ENCODE peak calls at places on chromosomes 5 and 9, in nine cellular contexts. H, D, T, Z, U, F, O, I and N are unnamed samples.

GRCh38 chr9:92385001-92385400 is 19.4 kb downstream of the OGN start:
- DNase-seq in I (no peak), U (no peak), D (peak; percentile 57), F (no peak), O (no peak), Z (no peak), H (no peak), T (no peak), N (no peak)

GRCh38 chr5:65142511-65143011 is 339.2 kb downstream of the ADAMTS6 start:
- DNase-seq in F (no peak), Z (peak; percentile 46), O (no peak), H (no peak), D (peak; percentile 84), T (peak; percentile 35), I (no peak), U (no peak), N (no peak)

GRCh38 chr5:56358703-56359428 is 125.7 kb upstream of the ANKRD55 start:
- DNase-seq in D (peak; percentile 45), U (no peak), Z (no peak), O (peak; percentile 28), I (no peak), H (no peak), T (no peak), F (no peak), N (no peak)

GRCh38 chr9:121288874-121289553 is 21.1 kb downstream of the GSN start:
- DNase-seq in Z (no peak), D (no peak), H (no peak), F (no peak), O (peak; percentile 45), T (no peak), I (no peak), U (no peak), N (no peak)

GRCh38 chr5:137091473-137091872 is 407.7 kb downstream of the SPOCK1 start:
- DNase-seq in D (peak; percentile 8), O (no peak), T (peak; percentile 86), F (no peak), U (no peak), Z (peak; percentile 24), H (no peak), I (peak; percentile 96), N (no peak)

GRCh38 chr9:113973963-113974413 is 97.9 kb downstream of the ZNF618 start:
- DNase-seq in I (no peak), Z (peak; percentile 34), O (no peak), T (no peak), H (no peak), U (no peak), F (no peak), D (no peak), N (no peak)

GRCh38 chr5:155408465-155408864 is 394.9 kb downstream of the KIF4B start:
- DNase-seq in I (no peak), Z (no peak), F (no peak), O (no peak), H (no peak), T (no peak), D (no peak), U (no peak), N (no peak)

GRCh38 chr5:168314735-168315411 is 23.4 kb downstream of the WWC1 start:
- DNase-seq in O (peak; percentile 39), I (no peak), D (peak; percentile 98), F (no peak), T (no peak), U (no peak), Z (peak; percentile 68), H (no peak), N (no peak)

GRCh38 chr5:20536339-20536738 is 548.3 kb upstream of the CDH18 start:
- DNase-seq in Z (no peak), U (no peak), I (no peak), O (no peak), F (no peak), H (no peak), D (no peak), T (no peak), N (no peak)

GRCh38 chr5:135332519-135333150 is 66.4 kb downstream of the MACROH2A1 start:
- DNase-seq in F (peak; percentile 77), I (peak; percentile 29), Z (peak; percentile 80), O (no peak), T (peak; percentile 51), D (peak; percentile 73), U (no peak), H (no peak), N (peak; percentile 63)

GRCh38 chr5:174612686-174613085 is 111.7 kb upstream of the MSX2 start:
- DNase-seq in T (peak; percentile 88), H (no peak), U (no peak), Z (no peak), D (no peak), O (no peak), F (no peak), I (no peak), N (no peak)

GRCh38 chr5:92017786-92018185 is 634.7 kb upstream of the ARRDC3 start:
- DNase-seq in I (no peak), T (no peak), O (no peak), D (peak; percentile 87), Z (peak; percentile 21), F (no peak), H (no peak), U (no peak), N (no peak)

GRCh38 chr9:109198736-109199384 is 31.8 kb upstream of the FRRS1L start:
- DNase-seq in D (no peak), H (no peak), F (no peak), O (no peak), U (no peak), T (no peak), Z (no peak), I (no peak), N (no peak)

GRCh38 chr5:90161399-90161798 is 248.2 kb downstream of the CETN3 start:
- DNase-seq in T (peak; percentile 31), O (no peak), I (no peak), Z (peak; percentile 9), H (no peak), D (peak; percentile 40), U (no peak), F (peak; percentile 34), N (peak; percentile 8)

GRCh38 chr9:94031380-94031779 is 52.9 kb upstream of the PTPDC1 start:
- DNase-seq in U (no peak), T (no peak), O (no peak), H (no peak), I (no peak), Z (no peak), F (no peak), D (peak; percentile 63), N (no peak)

GRCh38 chr5:15937708-15938107 is 241.9 kb downstream of the MARCHF11 start:
- DNase-seq in I (no peak), T (no peak), U (no peak), Z (no peak), F (no peak), H (no peak), O (no peak), D (no peak), N (no peak)

GRCh38 chr9:113912816-113913215 is 36.7 kb downstream of the ZNF618 start:
- DNase-seq in U (no peak), D (peak; percentile 17), T (no peak), H (no peak), Z (no peak), F (no peak), O (no peak), I (no peak), N (no peak)

GRCh38 chr9:38017149-38017884 is 51.7 kb downstream of the SHB start:
- DNase-seq in T (no peak), O (no peak), Z (peak; percentile 29), D (no peak), H (no peak), U (no peak), F (no peak), I (no peak), N (no peak)

GRCh38 chr9:99720455-99721050 is 101.1 kb upstream of the NR4A3 start:
- DNase-seq in T (no peak), O (no peak), Z (no peak), U (no peak), D (peak; percentile 47), F (peak; percentile 42), I (no peak), H (no peak), N (no peak)

GRCh38 chr5:92703991-92704390 is 877.0 kb downstream of the NR2F1-AS1 start:
- DNase-seq in T (no peak), U (no peak), F (no peak), H (no peak), I (no peak), O (no peak), D (no peak), Z (no peak), N (no peak)

GRCh38 chr5:1521671-1522600 is 1.8 kb downstream of the LPCAT1 start:
- DNase-seq in F (no peak), U (no peak), O (peak; percentile 11), H (no peak), I (no peak), T (no peak), D (peak; percentile 84), Z (peak; percentile 90), N (no peak)

GRCh38 chr5:59272744-59273427 is 620.6 kb downstream of the PDE4D start:
- DNase-seq in T (no peak), F (no peak), H (no peak), Z (no peak), D (no peak), I (no peak), O (no peak), U (no peak), N (no peak)

GRCh38 chr9:133735415-133735775 is 2.8 kb downstream of the SARDH start:
- DNase-seq in O (no peak), F (peak; percentile 26), D (no peak), U (no peak), I (no peak), Z (no peak), H (no peak), T (no peak), N (no peak)